ENCODE peak calls at places on chromosome 13, in nine cellular contexts. One of them, this sample, is unnamed.

GRCh38 chr13:113029487-113030258 is 60.7 kb downstream of the MCF2L start:
- DNase-seq in Caco-2: peak
- DNase-seq in H9: peak
- DNase-seq in AG09319: no peak
- DNase-seq in left lobe of liver: peak
- DNase-seq in stimulated activated naive CD4-positive, alpha-beta T cell: peak
- DNase-seq in NB4: peak
- DNase-seq in RWPE1: peak
- DNase-seq in ureter: no peak
- DNase-seq in this sample: peak

GRCh38 chr13:65054277-65054676 is 2175.9 kb downstream of the PCDH9 start:
- DNase-seq in Caco-2: no peak
- DNase-seq in H9: no peak
- DNase-seq in AG09319: no peak
- DNase-seq in left lobe of liver: no peak
- DNase-seq in stimulated activated naive CD4-positive, alpha-beta T cell: no peak
- DNase-seq in NB4: no peak
- DNase-seq in RWPE1: no peak
- DNase-seq in ureter: no peak
- DNase-seq in this sample: no peak

GRCh38 chr13:89846890-89847585 is 1500.4 kb upstream of the MIR17HG start:
- DNase-seq in Caco-2: no peak
- DNase-seq in H9: no peak
- DNase-seq in AG09319: no peak
- DNase-seq in left lobe of liver: no peak
- DNase-seq in stimulated activated naive CD4-positive, alpha-beta T cell: no peak
- DNase-seq in NB4: no peak
- DNase-seq in RWPE1: no peak
- DNase-seq in ureter: no peak
- DNase-seq in this sample: no peak

GRCh38 chr13:109135018-109135417 is 505.6 kb downstream of the MYO16 start:
- DNase-seq in Caco-2: no peak
- DNase-seq in H9: no peak
- DNase-seq in AG09319: no peak
- DNase-seq in left lobe of liver: no peak
- DNase-seq in stimulated activated naive CD4-positive, alpha-beta T cell: no peak
- DNase-seq in NB4: peak
- DNase-seq in RWPE1: no peak
- DNase-seq in ureter: no peak
- DNase-seq in this sample: no peak

GRCh38 chr13:24995225-24995804 is 100.6 kb upstream of the PABPC3 start:
- DNase-seq in Caco-2: peak
- DNase-seq in H9: peak
- DNase-seq in AG09319: peak
- DNase-seq in left lobe of liver: no peak
- DNase-seq in stimulated activated naive CD4-positive, alpha-beta T cell: peak
- DNase-seq in NB4: peak
- DNase-seq in RWPE1: peak
- DNase-seq in ureter: peak
- DNase-seq in this sample: no peak

GRCh38 chr13:31765441-31765840 is 26.1 kb downstream of the RXFP2 start:
- DNase-seq in Caco-2: no peak
- DNase-seq in H9: no peak
- DNase-seq in AG09319: no peak
- DNase-seq in left lobe of liver: no peak
- DNase-seq in stimulated activated naive CD4-positive, alpha-beta T cell: no peak
- DNase-seq in NB4: no peak
- DNase-seq in RWPE1: no peak
- DNase-seq in ureter: no peak
- DNase-seq in this sample: no peak

GRCh38 chr13:78934336-78934735 is 275.4 kb upstream of the OBI1 start:
- DNase-seq in Caco-2: no peak
- DNase-seq in H9: no peak
- DNase-seq in AG09319: no peak
- DNase-seq in left lobe of liver: no peak
- DNase-seq in stimulated activated naive CD4-positive, alpha-beta T cell: no peak
- DNase-seq in NB4: no peak
- DNase-seq in RWPE1: no peak
- DNase-seq in ureter: no peak
- DNase-seq in this sample: no peak

GRCh38 chr13:42041684-42042035 is 6.8 kb upstream of the DGKH start:
- DNase-seq in Caco-2: peak
- DNase-seq in H9: peak
- DNase-seq in AG09319: no peak
- DNase-seq in left lobe of liver: peak
- DNase-seq in stimulated activated naive CD4-positive, alpha-beta T cell: no peak
- DNase-seq in NB4: peak
- DNase-seq in RWPE1: peak
- DNase-seq in ureter: peak
- DNase-seq in this sample: peak

GRCh38 chr13:23608138-23608537 is 37.9 kb downstream of the TNFRSF19 start:
- DNase-seq in Caco-2: no peak
- DNase-seq in H9: no peak
- DNase-seq in AG09319: no peak
- DNase-seq in left lobe of liver: no peak
- DNase-seq in stimulated activated naive CD4-positive, alpha-beta T cell: no peak
- DNase-seq in NB4: no peak
- DNase-seq in RWPE1: no peak
- DNase-seq in ureter: no peak
- DNase-seq in this sample: no peak

GRCh38 chr13:40488869-40489391 is 177.5 kb downstream of the FOXO1 start:
- DNase-seq in Caco-2: no peak
- DNase-seq in H9: no peak
- DNase-seq in AG09319: no peak
- DNase-seq in left lobe of liver: no peak
- DNase-seq in stimulated activated naive CD4-positive, alpha-beta T cell: no peak
- DNase-seq in NB4: no peak
- DNase-seq in RWPE1: no peak
- DNase-seq in ureter: no peak
- DNase-seq in this sample: no peak

GRCh38 chr13:40345654-40346372 is 320.6 kb downstream of the FOXO1 start:
- DNase-seq in Caco-2: no peak
- DNase-seq in H9: peak
- DNase-seq in AG09319: no peak
- DNase-seq in left lobe of liver: peak
- DNase-seq in stimulated activated naive CD4-positive, alpha-beta T cell: no peak
- DNase-seq in NB4: no peak
- DNase-seq in RWPE1: no peak
- DNase-seq in ureter: no peak
- DNase-seq in this sample: no peak